ENCODE peak calls at places on chromosomes 2 and 18, in six cellular contexts. One of them, this sample, is unnamed.

GRCh38 chr2:105749583-105750399 is 5.1 kb downstream of the NCK2 start:
- DNase-seq in PC-9: no peak
- DNase-seq in SJCRH30: no peak
- DNase-seq in sigmoid colon: no peak
- DNase-seq in neural progenitor cell: no peak
- DNase-seq in tibial artery: no peak
- DNase-seq in this sample: no peak

GRCh38 chr2:40034198-40034597 is 255.1 kb upstream of the THUMPD2 start:
- DNase-seq in neural progenitor cell: no peak
- DNase-seq in PC-9: no peak
- DNase-seq in tibial artery: no peak
- DNase-seq in SJCRH30: peak; percentile 53
- DNase-seq in sigmoid colon: no peak
- DNase-seq in this sample: no peak

GRCh38 chr2:208827109-208827508 is 420.5 kb downstream of the PTH2R start:
- DNase-seq in neural progenitor cell: no peak
- DNase-seq in PC-9: no peak
- DNase-seq in sigmoid colon: no peak
- DNase-seq in SJCRH30: no peak
- DNase-seq in tibial artery: no peak
- DNase-seq in this sample: no peak

GRCh38 chr2:98730053-98730850 is 680 bp downstream of the MGAT4A start:
- DNase-seq in SJCRH30: no peak
- DNase-seq in PC-9: peak; percentile 53
- DNase-seq in sigmoid colon: peak; percentile 75
- DNase-seq in neural progenitor cell: peak; percentile 58
- DNase-seq in tibial artery: peak; percentile 61
- DNase-seq in this sample: peak; percentile 50

GRCh38 chr2:238914648-238915015 is 66.7 kb downstream of the TWIST2 start:
- DNase-seq in SJCRH30: no peak
- DNase-seq in neural progenitor cell: no peak
- DNase-seq in PC-9: no peak
- DNase-seq in tibial artery: peak; percentile 13
- DNase-seq in sigmoid colon: peak; percentile 55
- DNase-seq in this sample: no peak

GRCh38 chr2:157749684-157750083 is 121.0 kb upstream of the ACVR1C start:
- DNase-seq in neural progenitor cell: no peak
- DNase-seq in tibial artery: no peak
- DNase-seq in sigmoid colon: no peak
- DNase-seq in SJCRH30: peak; percentile 10
- DNase-seq in PC-9: no peak
- DNase-seq in this sample: no peak

GRCh38 chr2:99811544-99811943 is 321.7 kb upstream of the REV1 start:
- DNase-seq in sigmoid colon: no peak
- DNase-seq in PC-9: no peak
- DNase-seq in tibial artery: no peak
- DNase-seq in SJCRH30: no peak
- DNase-seq in neural progenitor cell: no peak
- DNase-seq in this sample: no peak

GRCh38 chr2:219358170-219359075 is 25.9 kb upstream of the RESP18 start:
- DNase-seq in sigmoid colon: no peak
- DNase-seq in tibial artery: no peak
- DNase-seq in neural progenitor cell: peak; percentile 69
- DNase-seq in PC-9: no peak
- DNase-seq in SJCRH30: no peak
- DNase-seq in this sample: no peak

GRCh38 chr2:229445013-229445412 is 173.9 kb upstream of the PID1 start:
- DNase-seq in neural progenitor cell: no peak
- DNase-seq in PC-9: peak; percentile 92
- DNase-seq in SJCRH30: no peak
- DNase-seq in tibial artery: peak; percentile 89
- DNase-seq in sigmoid colon: peak; percentile 92
- DNase-seq in this sample: no peak

GRCh38 chr18:54964741-54965140 is 5.5 kb upstream of the CCDC68 start:
- DNase-seq in sigmoid colon: no peak
- DNase-seq in neural progenitor cell: no peak
- DNase-seq in tibial artery: no peak
- DNase-seq in SJCRH30: no peak
- DNase-seq in PC-9: no peak
- DNase-seq in this sample: no peak

GRCh38 chr2:30321466-30321865 is 90.1 kb downstream of the LBH start:
- DNase-seq in sigmoid colon: no peak
- DNase-seq in tibial artery: no peak
- DNase-seq in SJCRH30: no peak
- DNase-seq in neural progenitor cell: no peak
- DNase-seq in PC-9: no peak
- DNase-seq in this sample: no peak

GRCh38 chr2:195560209-195560907 is 96.7 kb upstream of the SLC39A10 start:
- DNase-seq in tibial artery: no peak
- DNase-seq in sigmoid colon: no peak
- DNase-seq in neural progenitor cell: no peak
- DNase-seq in PC-9: no peak
- DNase-seq in SJCRH30: no peak
- DNase-seq in this sample: no peak

GRCh38 chr2:102033028-102033749 is 41.4 kb downstream of the IL1R2 start:
- DNase-seq in SJCRH30: no peak
- DNase-seq in PC-9: peak; percentile 67
- DNase-seq in sigmoid colon: no peak
- DNase-seq in tibial artery: peak; percentile 67
- DNase-seq in neural progenitor cell: no peak
- DNase-seq in this sample: no peak

GRCh38 chr2:220446106-220446712 is 818.8 kb downstream of the SLC4A3 start:
- DNase-seq in tibial artery: no peak
- DNase-seq in PC-9: no peak
- DNase-seq in SJCRH30: peak; percentile 5
- DNase-seq in sigmoid colon: no peak
- DNase-seq in neural progenitor cell: no peak
- DNase-seq in this sample: no peak

GRCh38 chr2:240601831-240602160 is 15.3 kb downstream of the CAPN10 start:
- DNase-seq in SJCRH30: no peak
- DNase-seq in neural progenitor cell: no peak
- DNase-seq in tibial artery: no peak
- DNase-seq in PC-9: no peak
- DNase-seq in sigmoid colon: peak; percentile 57
- DNase-seq in this sample: no peak

GRCh38 chr2:212032536-212033219 is 505.9 kb downstream of the ERBB4 start:
- DNase-seq in sigmoid colon: no peak
- DNase-seq in SJCRH30: no peak
- DNase-seq in neural progenitor cell: no peak
- DNase-seq in PC-9: no peak
- DNase-seq in tibial artery: no peak
- DNase-seq in this sample: no peak

GRCh38 chr2:10091182-10091932 is 11.1 kb upstream of the CYS1 start:
- DNase-seq in neural progenitor cell: no peak
- DNase-seq in sigmoid colon: no peak
- DNase-seq in tibial artery: no peak
- DNase-seq in PC-9: no peak
- DNase-seq in SJCRH30: no peak
- DNase-seq in this sample: no peak

GRCh38 chr2:107062599-107063196 is 176.7 kb upstream of the ST6GAL2 start:
- DNase-seq in tibial artery: no peak
- DNase-seq in SJCRH30: no peak
- DNase-seq in neural progenitor cell: peak; percentile 65
- DNase-seq in sigmoid colon: no peak
- DNase-seq in PC-9: no peak
- DNase-seq in this sample: no peak

GRCh38 chr2:21041943-21042707 is 1.7 kb downstream of the APOB start:
- DNase-seq in neural progenitor cell: no peak
- DNase-seq in SJCRH30: no peak
- DNase-seq in PC-9: no peak
- DNase-seq in tibial artery: no peak
- DNase-seq in sigmoid colon: no peak
- DNase-seq in this sample: no peak

GRCh38 chr18:23237524-23238151 is 102.4 kb downstream of the CABLES1 start:
- DNase-seq in neural progenitor cell: peak; percentile 50
- DNase-seq in PC-9: no peak
- DNase-seq in sigmoid colon: peak; percentile 85
- DNase-seq in SJCRH30: no peak
- DNase-seq in tibial artery: peak; percentile 71
- DNase-seq in this sample: peak; percentile 43

GRCh38 chr2:33005057-33005456 is 58.3 kb downstream of the LTBP1 start:
- DNase-seq in sigmoid colon: no peak
- DNase-seq in neural progenitor cell: no peak
- DNase-seq in SJCRH30: no peak
- DNase-seq in tibial artery: no peak
- DNase-seq in PC-9: no peak
- DNase-seq in this sample: no peak

GRCh38 chr2:212970132-212970531 is 181.3 kb downstream of the IKZF2 start:
- DNase-seq in PC-9: no peak
- DNase-seq in SJCRH30: no peak
- DNase-seq in neural progenitor cell: no peak
- DNase-seq in tibial artery: no peak
- DNase-seq in sigmoid colon: no peak
- DNase-seq in this sample: no peak

GRCh38 chr2:45275235-45275805 is 266.1 kb upstream of the SIX2 start:
- DNase-seq in tibial artery: no peak
- DNase-seq in PC-9: peak; percentile 94
- DNase-seq in neural progenitor cell: no peak
- DNase-seq in SJCRH30: peak; percentile 63
- DNase-seq in sigmoid colon: peak; percentile 24
- DNase-seq in this sample: no peak

GRCh38 chr2:216866515-216867095 is 6.7 kb upstream of the TNP1 start:
- DNase-seq in tibial artery: no peak
- DNase-seq in SJCRH30: no peak
- DNase-seq in sigmoid colon: no peak
- DNase-seq in PC-9: no peak
- DNase-seq in neural progenitor cell: no peak
- DNase-seq in this sample: no peak

GRCh38 chr18:57466745-57467144 is 31.6 kb downstream of the ONECUT2 start:
- DNase-seq in tibial artery: no peak
- DNase-seq in SJCRH30: peak; percentile 1
- DNase-seq in sigmoid colon: no peak
- DNase-seq in PC-9: no peak
- DNase-seq in neural progenitor cell: no peak
- DNase-seq in this sample: no peak

GRCh38 chr18:63197246-63197791 is 122.2 kb downstream of the BCL2 start:
- DNase-seq in neural progenitor cell: no peak
- DNase-seq in tibial artery: no peak
- DNase-seq in sigmoid colon: no peak
- DNase-seq in SJCRH30: no peak
- DNase-seq in PC-9: no peak
- DNase-seq in this sample: no peak

GRCh38 chr2:26573241-26573925 is 67.8 kb downstream of the CIB4 start:
- DNase-seq in tibial artery: no peak
- DNase-seq in SJCRH30: no peak
- DNase-seq in PC-9: no peak
- DNase-seq in neural progenitor cell: no peak
- DNase-seq in sigmoid colon: peak; percentile 57
- DNase-seq in this sample: no peak

GRCh38 chr2:26575836-26576564 is 65.2 kb downstream of the CIB4 start:
- DNase-seq in sigmoid colon: peak; percentile 51
- DNase-seq in neural progenitor cell: no peak
- DNase-seq in SJCRH30: no peak
- DNase-seq in tibial artery: no peak
- DNase-seq in PC-9: no peak
- DNase-seq in this sample: no peak

GRCh38 chr2:26574900-26575560 is 66.1 kb downstream of the CIB4 start:
- DNase-seq in PC-9: no peak
- DNase-seq in sigmoid colon: peak; percentile 44
- DNase-seq in neural progenitor cell: no peak
- DNase-seq in SJCRH30: no peak
- DNase-seq in tibial artery: no peak
- DNase-seq in this sample: no peak

GRCh38 chr2:26572589-26572988 is 68.6 kb downstream of the CIB4 start:
- DNase-seq in SJCRH30: no peak
- DNase-seq in neural progenitor cell: peak; percentile 53
- DNase-seq in tibial artery: no peak
- DNase-seq in PC-9: no peak
- DNase-seq in sigmoid colon: peak; percentile 47
- DNase-seq in this sample: no peak

GRCh38 chr2:26574066-26574899 is 66.9 kb downstream of the CIB4 start:
- DNase-seq in tibial artery: no peak
- DNase-seq in sigmoid colon: peak; percentile 47
- DNase-seq in neural progenitor cell: no peak
- DNase-seq in SJCRH30: no peak
- DNase-seq in PC-9: no peak
- DNase-seq in this sample: no peak
- H3K27me3 ChIP-seq in tibial artery: no peaks in the 10 kb centered on the region
- H3K27me3 ChIP-seq in sigmoid colon: peaks cover 12% of the 10 kb centered on the region
- H3K27me3 ChIP-seq in neural progenitor cell: peaks cover 19% of the 10 kb centered on the region
- H3K27me3 ChIP-seq in SJCRH30: peaks cover 31% of the 10 kb centered on the region
- H3K27me3 ChIP-seq in PC-9: no peaks in the 10 kb centered on the region
- H3K27me3 ChIP-seq in this sample: no peaks in the 10 kb centered on the region

DNA sequence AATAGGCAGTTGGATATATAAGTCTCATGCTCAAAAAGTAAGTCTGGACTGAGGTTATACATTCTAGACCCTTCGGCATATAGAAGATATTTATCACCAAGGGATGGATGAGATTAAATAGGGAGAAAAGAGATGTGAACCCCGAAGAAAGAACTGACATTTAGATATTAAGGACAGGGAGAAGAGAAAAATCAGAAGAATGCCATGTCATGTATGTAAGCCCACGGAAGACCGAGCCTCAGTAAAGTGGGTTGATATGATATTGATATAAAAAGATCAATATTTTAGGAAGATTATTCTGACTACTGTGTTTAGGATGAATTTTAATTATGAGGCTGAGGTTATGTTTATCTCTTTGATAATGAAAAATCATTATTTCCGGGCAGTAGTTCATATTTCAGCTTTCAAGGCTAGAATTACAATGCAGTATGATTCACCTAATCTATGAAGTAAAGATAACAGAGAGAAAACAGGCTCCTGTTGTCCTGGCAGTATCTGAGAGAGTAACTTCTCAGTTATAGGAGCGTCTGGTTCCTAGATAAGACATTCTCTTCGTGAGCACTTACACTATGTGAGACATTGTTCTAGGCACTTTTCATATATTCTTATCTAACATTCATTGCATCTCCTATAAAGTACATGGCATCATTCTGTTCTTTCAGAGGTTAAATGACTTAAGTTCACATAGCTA is 83.0 kb downstream of the UBR3 start:
- DNase-seq in tibial artery: no peak
- DNase-seq in PC-9: no peak
- DNase-seq in SJCRH30: no peak
- DNase-seq in neural progenitor cell: no peak
- DNase-seq in sigmoid colon: no peak
- DNase-seq in this sample: no peak
- H3K4me3 ChIP-seq in tibial artery: no peak overlapping the region
- H3K4me3 ChIP-seq in PC-9: no peak overlapping the region
- H3K4me3 ChIP-seq in SJCRH30: no peak overlapping the region
- H3K4me3 ChIP-seq in neural progenitor cell: no peak overlapping the region
- H3K4me3 ChIP-seq in sigmoid colon: no peak overlapping the region
- H3K4me3 ChIP-seq in this sample: no peak overlapping the region

DNA sequence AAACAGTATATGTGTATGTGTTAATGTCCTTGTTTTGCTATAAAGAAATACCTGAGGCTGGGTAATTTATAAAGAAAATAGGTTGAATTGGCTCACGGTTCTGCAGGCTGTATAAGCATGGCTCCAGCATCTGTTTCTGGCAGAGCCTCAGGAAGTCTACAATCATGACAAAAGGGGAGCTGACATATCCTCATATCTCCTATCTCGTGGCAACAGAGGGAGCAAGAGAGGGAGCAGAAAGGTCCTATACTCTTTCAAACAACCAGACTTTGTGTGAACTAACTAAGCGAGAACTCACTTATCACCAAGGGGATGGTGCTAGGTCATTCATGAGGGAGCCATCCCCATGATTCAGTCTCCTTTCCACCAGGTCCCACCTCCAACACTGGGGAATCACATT is 13.0 kb downstream of the CALCRL start:
- DNase-seq in tibial artery: no peak
- DNase-seq in PC-9: no peak
- DNase-seq in neural progenitor cell: no peak
- DNase-seq in SJCRH30: no peak
- DNase-seq in sigmoid colon: no peak
- DNase-seq in this sample: no peak
- H3K4me1 ChIP-seq in tibial artery: peaks cover 81% of the 10 kb centered on the region
- H3K4me1 ChIP-seq in PC-9: no peaks in the 10 kb centered on the region
- H3K4me1 ChIP-seq in neural progenitor cell: no peaks in the 10 kb centered on the region
- H3K4me1 ChIP-seq in SJCRH30: no peaks in the 10 kb centered on the region
- H3K4me1 ChIP-seq in sigmoid colon: no peaks in the 10 kb centered on the region
- H3K4me1 ChIP-seq in this sample: no peaks in the 10 kb centered on the region

GRCh38 chr2:14623241-14623640 is 9.3 kb upstream of the LRATD1 start:
- DNase-seq in sigmoid colon: no peak
- DNase-seq in tibial artery: no peak
- DNase-seq in neural progenitor cell: no peak
- DNase-seq in SJCRH30: no peak
- DNase-seq in PC-9: no peak
- DNase-seq in this sample: no peak
- H3K27me3 ChIP-seq in sigmoid colon: no peaks in the 10 kb centered on the region
- H3K27me3 ChIP-seq in tibial artery: no peaks in the 10 kb centered on the region
- H3K27me3 ChIP-seq in neural progenitor cell: no peaks in the 10 kb centered on the region
- H3K27me3 ChIP-seq in SJCRH30: no peaks in the 10 kb centered on the region
- H3K27me3 ChIP-seq in PC-9: no peaks in the 10 kb centered on the region
- H3K27me3 ChIP-seq in this sample: no peaks in the 10 kb centered on the region